ENCODE peak calls at places on chromosomes 13 and 19, in five cellular contexts. R is CD4-positive, CD25-positive, alpha-beta regulatory T cell; G is heart left ventricle; A is CD8-positive, alpha-beta memory T cell; E is psoas muscle. W is an unnamed sample.

GRCh38 chr19:42095142-42095813 is 19.3 kb downstream of the ZNF574 start:
- DNase-seq in E (peak), A (no peak), R (no peak), G (no peak), W (no peak)

GRCh38 chr13:61685683-61686013 is 270.0 kb upstream of the PCDH20 start:
- DNase-seq in R (no peak), E (no peak), A (no peak), G (no peak), W (no peak)

GRCh38 chr19:10290876-10291553 is 1.3 kb downstream of the ICAM5 start:
- DNase-seq in R (peak), G (peak), A (peak), E (peak), W (peak)

GRCh38 chr19:50551713-50552187 is 16.5 kb downstream of the LRRC4B start:
- DNase-seq in G (no peak), R (no peak), E (no peak), A (no peak), W (no peak)

GRCh38 chr19:38193445-38193844 is 30.6 kb downstream of the DPF1 start:
- DNase-seq in G (no peak), A (no peak), R (no peak), E (no peak), W (no peak)

GRCh38 chr19:29831686-29832085 is 19.9 kb downstream of the CCNE1 start:
- DNase-seq in G (no peak), R (no peak), A (no peak), E (peak), W (no peak)

GRCh38 chr13:79385694-79386093 is 20.4 kb downstream of the RBM26 start:
- DNase-seq in G (no peak), A (no peak), R (no peak), E (no peak), W (no peak)

GRCh38 chr19:19105365-19106060 is 32.8 kb downstream of the TMEM161A start:
- DNase-seq in E (no peak), A (no peak), G (peak), R (no peak), W (no peak)

GRCh38 chr19:3656747-3657394 is 30.3 kb upstream of the CACTIN start:
- DNase-seq in R (no peak), E (no peak), A (no peak), G (no peak), W (no peak)

GRCh38 chr19:31639306-31639705 is 290.1 kb upstream of the TSHZ3 start:
- DNase-seq in E (no peak), R (no peak), A (no peak), G (no peak), W (no peak)

GRCh38 chr19:49492573-49493411 is 3.4 kb upstream of the RPS11 start:
- DNase-seq in E (no peak), G (no peak), A (no peak), R (no peak), W (no peak)

GRCh38 chr19:1350861-1351260 is 32.8 kb upstream of the NDUFS7 start:
- DNase-seq in R (no peak), A (no peak), G (no peak), E (no peak), W (no peak)

GRCh38 chr19:42113641-42114348 is 18.5 kb downstream of the POU2F2 start:
- DNase-seq in G (peak), R (no peak), A (no peak), E (peak), W (no peak)

GRCh38 chr13:88945793-88946192 is 1274.6 kb downstream of the SLITRK5 start:
- DNase-seq in R (no peak), E (no peak), A (no peak), G (no peak), W (no peak)

GRCh38 chr19:56153507-56153906 is 12.4 kb downstream of the ZNF444 start:
- DNase-seq in R (no peak), A (no peak), E (no peak), G (no peak), W (no peak)

GRCh38 chr19:47765522-47766358 is 12.8 kb upstream of the SELENOW start:
- DNase-seq in R (peak), G (peak), E (peak), A (no peak), W (peak)

GRCh38 chr19:29785955-29786589 is 25.7 kb upstream of the CCNE1 start:
- DNase-seq in E (no peak), R (no peak), A (no peak), G (no peak), W (no peak)

GRCh38 chr13:91643394-91643793 is 245.0 kb downstream of the GPC5 start:
- DNase-seq in E (no peak), A (no peak), G (no peak), R (no peak), W (no peak)

GRCh38 chr13:34657716-34658115 is 284.4 kb upstream of the NBEA start:
- DNase-seq in A (no peak), G (no peak), R (no peak), E (no peak), W (no peak)

GRCh38 chr13:94427313-94427712 is 52.2 kb downstream of the DCT start:
- DNase-seq in G (no peak), A (no peak), R (no peak), E (no peak), W (no peak)

GRCh38 chr19:2949939-2950285 is 5.1 kb upstream of the ZNF77 start:
- DNase-seq in G (peak), A (no peak), E (peak), R (no peak), W (no peak)

GRCh38 chr19:10091370-10091687 is 5.2 kb downstream of the SHFL start:
- DNase-seq in G (no peak), R (no peak), A (no peak), E (no peak), W (no peak)

GRCh38 chr13:79480954-79481684 is at the start of gene NDFIP2:
- DNase-seq in E (peak), A (peak), R (peak), G (peak), W (peak)

GRCh38 chr19:51127755-51128154 is 3.0 kb downstream of the SIGLEC9 start:
- DNase-seq in A (no peak), R (no peak), E (no peak), G (peak), W (no peak)

GRCh38 chr13:33953203-33953602 is 135.3 kb downstream of the RFC3 start:
- DNase-seq in A (no peak), R (no peak), E (no peak), G (no peak), W (no peak)

GRCh38 chr13:20295956-20296355 is 63.8 kb upstream of the GJB6 start:
- DNase-seq in A (no peak), G (no peak), R (no peak), E (no peak), W (no peak)

GRCh38 chr13:97002581-97002980 is 8.3 kb upstream of the OXGR1 start:
- DNase-seq in R (no peak), G (no peak), E (no peak), A (no peak), W (no peak)

GRCh38 chr13:90943961-90944360 is 403.5 kb upstream of the MIR17HG start:
- DNase-seq in E (no peak), R (no peak), A (no peak), G (no peak), W (no peak)

GRCh38 chr13:25042141-25042540 is 53.8 kb upstream of the PABPC3 start:
- DNase-seq in R (no peak), E (no peak), A (no peak), G (no peak), W (no peak)

GRCh38 chr19:54231077-54231931 is 8.5 kb upstream of the LILRB3 start:
- DNase-seq in A (peak), R (peak), G (peak), E (peak), W (peak)

GRCh38 chr13:21637296-21637695 is 33.3 kb upstream of the MICU2 start:
- DNase-seq in E (no peak), R (no peak), G (no peak), A (no peak), W (peak)

DNA sequence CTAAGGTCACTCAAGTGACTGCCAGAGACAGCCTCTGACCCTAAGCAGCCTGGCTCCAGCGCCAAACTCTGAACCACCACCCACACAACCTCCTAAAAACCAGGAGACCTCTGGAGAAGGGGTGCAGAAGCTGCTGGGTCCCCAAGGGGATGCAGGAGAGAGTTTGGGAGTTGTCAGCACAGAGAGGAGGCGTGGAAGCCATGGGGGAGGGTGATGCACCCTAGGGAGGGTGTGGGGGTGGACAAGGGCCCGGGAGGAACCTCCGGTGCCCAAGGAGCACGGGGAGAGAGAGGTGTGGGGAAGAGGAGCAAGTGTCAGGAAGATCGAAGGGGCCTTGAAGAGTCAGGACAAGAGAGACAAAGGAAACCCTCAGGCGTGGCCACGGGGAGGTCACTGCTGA is 2.1 kb upstream of the HIPK4 start:
- DNase-seq in G (no peak), E (no peak), R (no peak), A (no peak), W (no peak)
- H3K4me3 ChIP-seq in G (no peak), E (no peak), R (no peak), A (no peak), W (no peak)

DNA sequence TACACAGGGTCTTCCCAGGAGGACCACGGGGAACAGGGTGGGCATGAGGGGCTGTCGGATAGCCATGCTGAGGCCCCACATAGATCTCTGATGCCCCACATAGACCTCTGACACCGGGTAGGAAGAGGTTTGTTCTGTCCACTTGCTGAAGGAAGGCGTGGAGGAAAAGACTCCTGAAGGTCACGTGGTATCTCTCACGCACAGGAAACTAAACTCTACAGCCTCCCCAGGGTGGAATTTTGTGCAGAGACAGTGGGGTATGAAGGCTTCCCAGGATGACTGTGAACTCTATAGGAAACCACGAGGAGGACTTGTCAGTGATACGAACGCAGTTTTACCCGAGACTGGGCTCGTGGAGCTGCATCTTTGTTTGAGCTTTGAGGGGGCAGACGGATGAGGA is 2.8 kb downstream of the EVI5L start:
- DNase-seq in E (no peak), A (no peak), R (no peak), G (no peak), W (no peak)
- H3K4me3 ChIP-seq in E (no peak), A (no peak), R (no peak), G (no peak), W (no peak)

GRCh38 chr13:114129649-114130062 is 2.8 kb downstream of the RASA3 start:
- DNase-seq in G (no peak), A (peak), E (no peak), R (no peak), W (no peak)
- H3K4me3 ChIP-seq in G (no peak), A (peak), E (peak), R (peak), W (peak)

GRCh38 chr19:14519245-14519859 is 1.2 kb upstream of the DNAJB1 start:
- DNase-seq in G (no peak), A (no peak), R (no peak), E (no peak), W (no peak)
- H3K4me3 ChIP-seq in G (peak), A (peak), R (peak), E (peak), W (peak)

GRCh38 chr19:11374449-11375142 is at the start of gene SWSAP1:
- DNase-seq in G (peak), E (peak), A (peak), R (peak), W (peak)

GRCh38 chr19:11370744-11371143 is 3.7 kb upstream of the SWSAP1 start:
- DNase-seq in E (no peak), A (no peak), R (no peak), G (no peak), W (no peak)

GRCh38 chr19:11373166-11373884 is 1.1 kb upstream of the SWSAP1 start:
- DNase-seq in A (no peak), E (no peak), G (no peak), R (no peak), W (no peak)

GRCh38 chr19:11375143-11375948 is 880 bp downstream of the SWSAP1 start:
- DNase-seq in E (peak), G (peak), A (peak), R (peak), W (peak)

GRCh38 chr19:11373885-11374448 is 499 bp upstream of the SWSAP1 start:
- DNase-seq in R (no peak), A (no peak), E (no peak), G (no peak), W (no peak)
- H3K4me3 ChIP-seq in R (peak), A (peak), E (peak), G (peak), W (peak)

DNA sequence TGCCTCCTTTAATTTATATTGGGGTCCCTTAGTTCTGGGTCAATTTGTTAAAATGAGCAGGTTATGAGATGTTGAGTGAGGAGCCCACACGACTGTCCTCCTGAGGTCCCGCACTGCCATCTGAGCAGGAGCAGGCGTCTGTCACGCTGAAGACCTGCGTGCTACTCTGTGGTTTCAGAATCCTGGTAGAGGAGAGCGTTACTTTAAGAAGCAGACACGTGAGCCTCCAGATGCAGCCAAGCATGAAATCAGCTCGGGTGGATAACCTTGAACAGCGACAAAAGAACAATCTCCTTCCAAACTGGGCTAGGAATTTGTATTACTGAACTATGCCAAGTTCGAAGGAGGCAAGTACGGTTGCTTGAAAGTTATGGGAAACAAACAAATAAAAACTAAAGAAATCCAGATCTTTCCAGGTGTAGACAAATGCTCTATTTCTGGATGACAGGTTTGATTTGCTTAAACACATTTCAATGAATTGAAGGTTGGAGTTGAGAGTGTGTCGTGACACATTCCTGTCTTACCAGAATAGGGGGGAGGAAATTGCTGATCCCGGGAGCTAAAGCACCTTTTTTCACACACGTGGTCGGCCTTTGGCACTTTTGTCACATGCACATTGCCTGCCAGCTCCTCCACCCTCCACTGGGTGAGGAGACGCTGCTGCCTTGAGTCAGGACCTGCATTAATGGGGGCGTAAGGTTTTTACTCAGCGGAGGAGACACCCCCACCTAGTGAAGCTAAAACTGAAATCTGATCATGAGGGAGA is 945.5 kb upstream of the SLC10A2 start:
- DNase-seq in A (no peak), G (peak), R (no peak), E (peak), W (no peak)
- H3K4me3 ChIP-seq in A (no peak), G (no peak), R (no peak), E (peak), W (no peak)

GRCh38 chr13:45278096-45278645 is 62.8 kb downstream of the TPT1 start:
- DNase-seq in G (no peak), R (no peak), A (no peak), E (no peak), W (no peak)

GRCh38 chr13:45280751-45281634 is 60.0 kb downstream of the TPT1 start:
- DNase-seq in G (peak), R (peak), A (no peak), E (peak), W (peak)

DNA sequence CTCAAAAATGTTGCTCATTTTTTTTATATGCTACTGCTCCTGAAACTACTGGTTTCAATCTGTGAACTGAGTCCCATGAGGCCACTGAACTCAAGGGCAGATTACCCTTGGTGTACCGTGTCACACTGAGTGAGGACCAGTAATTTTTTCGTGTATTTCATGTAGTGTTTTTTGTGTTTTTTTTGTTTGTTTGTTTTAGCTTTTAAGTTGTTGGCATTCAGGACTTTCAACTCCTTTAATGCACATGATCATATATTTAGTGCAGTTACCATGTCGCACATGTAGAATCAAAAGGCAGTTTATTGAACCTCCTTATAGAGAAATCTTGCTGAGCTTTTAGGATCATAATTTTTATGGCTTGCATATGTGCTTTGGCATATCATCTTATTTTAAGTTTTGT is 58.0 kb downstream of the TPT1 start:
- DNase-seq in E (no peak), G (no peak), A (no peak), R (no peak), W (no peak)
- H3K4me3 ChIP-seq in E (no peak), G (no peak), A (no peak), R (no peak), W (no peak)

GRCh38 chr19:7068599-7068998 is 904 bp upstream of the ZNF557 start:
- DNase-seq in E (no peak), R (no peak), G (no peak), A (no peak), W (no peak)
- H3K4me3 ChIP-seq in E (peak), R (peak), G (peak), A (no peak), W (no peak)

DNA sequence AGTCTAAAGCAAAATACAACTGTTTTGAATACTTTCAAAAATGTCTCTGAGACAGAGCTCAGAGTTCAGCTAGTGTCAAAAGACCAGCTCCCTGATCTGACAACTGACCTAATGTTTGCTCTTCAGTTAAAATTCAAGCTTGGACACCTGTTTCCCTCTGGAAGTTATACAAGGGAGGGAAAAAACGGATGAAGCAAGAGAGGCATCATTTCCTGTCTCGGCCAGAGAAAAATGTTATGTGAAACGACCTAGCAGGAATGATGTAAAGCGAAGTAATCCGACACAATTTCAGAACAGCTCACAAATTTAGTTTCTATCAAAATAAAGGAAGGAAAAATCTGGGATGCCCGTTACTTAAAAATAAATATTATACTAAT is 59.4 kb downstream of the ZAR1L start:
- DNase-seq in G (no peak), R (no peak), E (no peak), A (no peak), W (no peak)
- H3K4me3 ChIP-seq in G (peak), R (no peak), E (peak), A (no peak), W (no peak)

W was measured in CD4-positive, alpha-beta memory T cell.